ENCODE peak calls at places on chromosomes 13 and 19, in eight cellular contexts. N, E, A, D, B, J, U and R are unnamed samples.

GRCh38 chr13:20438801-20439200 is 86.9 kb downstream of the CRYL1 start:
- DNase-seq in D (no peak), E (peak), N (no peak), B (no peak), A (no peak), J (no peak), U (no peak), R (no peak)

GRCh38 chr19:14450168-14450874 is 17.2 kb downstream of the PKN1 start:
- DNase-seq in U (peak), N (peak), B (no peak), J (peak), D (no peak), E (peak), A (no peak), R (peak)

GRCh38 chr13:97234236-97234635 is 12.1 kb downstream of the MBNL2 start:
- DNase-seq in D (no peak), E (no peak), A (no peak), J (no peak), U (no peak), B (no peak), N (no peak), R (no peak)

GRCh38 chr13:28537149-28537548 is 42.2 kb upstream of the FLT1 start:
- DNase-seq in A (no peak), J (no peak), N (no peak), D (no peak), E (no peak), U (no peak), B (no peak), R (no peak)

GRCh38 chr19:47296036-47296435 is 13.6 kb upstream of the C5AR1 start:
- DNase-seq in U (peak), E (peak), B (peak), D (no peak), N (peak), J (peak), A (peak), R (peak)

GRCh38 chr13:95492044-95492801 is 60.3 kb upstream of the CLDN10 start:
- DNase-seq in N (no peak), A (no peak), D (no peak), J (no peak), E (no peak), U (no peak), B (no peak), R (no peak)

GRCh38 chr19:54653181-54653809 is 9.5 kb upstream of the LILRB4 start:
- DNase-seq in B (no peak), J (peak), D (no peak), A (no peak), N (peak), U (peak), E (peak), R (peak)

GRCh38 chr13:110290153-110290552 is 16.8 kb downstream of the COL4A1 start:
- DNase-seq in D (no peak), A (no peak), E (no peak), J (no peak), B (no peak), U (no peak), N (no peak), R (no peak)

GRCh38 chr13:105465251-105465650 is 1070.2 kb downstream of the EFNB2 start:
- DNase-seq in U (no peak), D (no peak), E (no peak), J (no peak), B (no peak), N (peak), A (no peak), R (no peak)

GRCh38 chr13:46124531-46124966 is 19.7 kb upstream of the CPB2 start:
- DNase-seq in B (no peak), U (no peak), N (no peak), J (no peak), E (no peak), D (no peak), A (no peak), R (no peak)

GRCh38 chr13:50800091-50800739 is 43.3 kb downstream of the DLEU7 start:
- DNase-seq in E (no peak), J (peak), N (no peak), B (no peak), A (no peak), U (no peak), D (no peak), R (no peak)